ENCODE peak calls at places on chromosome 19, in ten cellular contexts. T is posterior vena cava; C is NCI-H510A; V is naive B cell; P is GM19239; Q is neural crest cell; U is HuH-7.5; E is neural progenitor cell; X is activated CD4-positive, CD25-positive, alpha-beta regulatory T cell; R is pancreas. G is an unnamed sample.

GRCh38 chr19:30742981-30743380 is 370.8 kb downstream of the ZNF536 start:
- DNase-seq in T (no peak), C (no peak), V (no peak), P (no peak), Q (no peak), U (no peak), E (no peak), X (no peak), R (no peak), G (no peak)

GRCh38 chr19:18650048-18650435 is 13.2 kb downstream of the KLHL26 start:
- DNase-seq in T (peak), C (no peak), V (no peak), P (no peak), Q (no peak), U (no peak), E (no peak), X (no peak), R (no peak), G (peak)

GRCh38 chr19:45047188-45047797 is 8.4 kb downstream of the CLASRP start:
- DNase-seq in T (no peak), C (no peak), V (peak), P (no peak), Q (no peak), U (no peak), E (no peak), X (no peak), R (no peak), G (no peak)

GRCh38 chr19:43468354-43469159 is 3.1 kb upstream of the LYPD3 start:
- DNase-seq in T (no peak), C (no peak), V (no peak), P (no peak), Q (no peak), U (no peak), E (no peak), X (no peak), R (no peak), G (no peak)

GRCh38 chr19:12880551-12881171 is 588 bp downstream of the DNASE2 start:
- DNase-seq in T (no peak), C (no peak), V (no peak), P (no peak), Q (no peak), U (no peak), E (peak), X (no peak), R (peak), G (no peak)

GRCh38 chr19:55621673-55622231 is 2.6 kb downstream of the ZNF784 start:
- DNase-seq in T (no peak), C (no peak), V (no peak), P (no peak), Q (no peak), U (no peak), E (no peak), X (no peak), R (peak), G (no peak)

GRCh38 chr19:10086904-10087256 is 763 bp downstream of the SHFL start:
- DNase-seq in T (no peak), C (no peak), V (no peak), P (no peak), Q (no peak), U (no peak), E (peak), X (no peak), R (peak), G (no peak)

GRCh38 chr19:10478903-10479384 is 24.2 kb downstream of the KEAP1 start:
- DNase-seq in T (peak), C (peak), V (peak), P (no peak), Q (peak), U (no peak), E (peak), X (peak), R (peak), G (peak)

GRCh38 chr19:1862424-1863307 is 713 bp downstream of the KLF16 start:
- DNase-seq in T (peak), C (no peak), V (peak), P (peak), Q (no peak), U (peak), E (peak), X (peak), R (peak), G (peak)

GRCh38 chr19:324716-325115 is 19.9 kb downstream of the MIER2 start:
- DNase-seq in T (peak), C (no peak), V (no peak), P (no peak), Q (no peak), U (no peak), E (no peak), X (no peak), R (no peak), G (no peak)

GRCh38 chr19:53868091-53868891 is 608 bp downstream of the MYADM start:
- DNase-seq in T (peak), C (no peak), V (no peak), P (no peak), Q (no peak), U (peak), E (peak), X (no peak), R (peak), G (peak)

GRCh38 chr19:33450689-33451088 is 70.9 kb downstream of the PEPD start:
- DNase-seq in T (peak), C (no peak), V (no peak), P (no peak), Q (no peak), U (no peak), E (no peak), X (no peak), R (no peak), G (no peak)